ENCODE peak calls at places on chromosomes 2 and 18, in five cellular contexts. Y, U, T, N and A are unnamed samples.

GRCh38 chr2:20917724-20918572 is 95.0 kb upstream of the LDAH start:
- DNase-seq in Y (no peak), U (no peak), T (no peak), N (peak), A (no peak)

GRCh38 chr2:238948765-238949641 is 101.1 kb downstream of the TWIST2 start:
- DNase-seq in T (no peak), Y (peak), U (no peak), N (peak), A (peak)

GRCh38 chr2:146982393-146982846 is 862.4 kb upstream of the ACVR2A start:
- DNase-seq in T (peak), U (no peak), N (peak), Y (peak), A (no peak)

GRCh38 chr2:97699765-97700444 is 13.5 kb upstream of the ZAP70 start:
- DNase-seq in U (peak), N (peak), Y (no peak), T (no peak), A (peak)

GRCh38 chr2:176709541-176709951 is 440.3 kb downstream of the MTX2 start:
- DNase-seq in N (peak), T (peak), U (no peak), Y (no peak), A (no peak)

GRCh38 chr2:130851624-130852382 is 15.1 kb downstream of the ARHGEF4 start:
- DNase-seq in T (peak), Y (no peak), N (no peak), U (no peak), A (no peak)

GRCh38 chr18:2002178-2002577 is 569.1 kb downstream of the METTL4 start:
- DNase-seq in N (no peak), T (peak), Y (no peak), U (no peak), A (no peak)

GRCh38 chr2:72963423-72964145 is 46.3 kb downstream of the EMX1 start:
- DNase-seq in N (no peak), Y (no peak), T (no peak), U (no peak), A (no peak)

GRCh38 chr2:167293172-167293781 is 405.0 kb downstream of the XIRP2 start:
- DNase-seq in N (peak), U (no peak), T (peak), Y (no peak), A (no peak)